ENCODE peak calls at places on chromosomes 6 and 20, in seven cellular contexts. One of them, this sample, is unnamed.

GRCh38 chr6:95133578-95133977 is 443.8 kb upstream of the MANEA start:
- DNase-seq in astrocyte of the cerebellum: no peak
- DNase-seq in SHP77: peak
- DNase-seq in NCI-H2081 treated with DMSO at 0.1 percent for 48 hours: peak
- DNase-seq in CD8-positive, alpha-beta T cell: no peak
- DNase-seq in bronchial epithelial cell: peak
- DNase-seq in thyroid gland: no peak
- DNase-seq in this sample: no peak

GRCh38 chr6:124765314-124765713 is 196.9 kb upstream of the RNF217 start:
- DNase-seq in SHP77: no peak
- DNase-seq in bronchial epithelial cell: no peak
- DNase-seq in astrocyte of the cerebellum: no peak
- DNase-seq in thyroid gland: no peak
- DNase-seq in CD8-positive, alpha-beta T cell: no peak
- DNase-seq in NCI-H2081 treated with DMSO at 0.1 percent for 48 hours: no peak
- DNase-seq in this sample: no peak

GRCh38 chr20:51711426-51711825 is 56.8 kb downstream of the ATP9A start:
- DNase-seq in thyroid gland: no peak
- DNase-seq in NCI-H2081 treated with DMSO at 0.1 percent for 48 hours: no peak
- DNase-seq in SHP77: no peak
- DNase-seq in bronchial epithelial cell: no peak
- DNase-seq in astrocyte of the cerebellum: no peak
- DNase-seq in CD8-positive, alpha-beta T cell: no peak
- DNase-seq in this sample: no peak

GRCh38 chr6:2518029-2518428 is 232.7 kb downstream of the MYLK4 start:
- DNase-seq in CD8-positive, alpha-beta T cell: no peak
- DNase-seq in astrocyte of the cerebellum: no peak
- DNase-seq in thyroid gland: no peak
- DNase-seq in SHP77: no peak
- DNase-seq in NCI-H2081 treated with DMSO at 0.1 percent for 48 hours: no peak
- DNase-seq in bronchial epithelial cell: no peak
- DNase-seq in this sample: no peak

GRCh38 chr20:38109657-38110524 is 55.2 kb downstream of the TGM2 start:
- DNase-seq in NCI-H2081 treated with DMSO at 0.1 percent for 48 hours: no peak
- DNase-seq in bronchial epithelial cell: peak
- DNase-seq in CD8-positive, alpha-beta T cell: no peak
- DNase-seq in astrocyte of the cerebellum: peak
- DNase-seq in thyroid gland: peak
- DNase-seq in SHP77: no peak
- DNase-seq in this sample: no peak

GRCh38 chr6:98847392-98847766 is 13.0 kb downstream of the POU3F2 start:
- DNase-seq in thyroid gland: no peak
- DNase-seq in bronchial epithelial cell: no peak
- DNase-seq in SHP77: no peak
- DNase-seq in astrocyte of the cerebellum: no peak
- DNase-seq in NCI-H2081 treated with DMSO at 0.1 percent for 48 hours: no peak
- DNase-seq in CD8-positive, alpha-beta T cell: no peak
- DNase-seq in this sample: no peak

GRCh38 chr6:75178757-75179156 is 27.1 kb downstream of the COL12A1 start:
- DNase-seq in NCI-H2081 treated with DMSO at 0.1 percent for 48 hours: no peak
- DNase-seq in CD8-positive, alpha-beta T cell: no peak
- DNase-seq in bronchial epithelial cell: peak
- DNase-seq in thyroid gland: no peak
- DNase-seq in SHP77: no peak
- DNase-seq in astrocyte of the cerebellum: no peak
- DNase-seq in this sample: no peak

GRCh38 chr6:43123691-43124314 is 47.3 kb upstream of the SRF start:
- DNase-seq in thyroid gland: no peak
- DNase-seq in CD8-positive, alpha-beta T cell: no peak
- DNase-seq in astrocyte of the cerebellum: no peak
- DNase-seq in SHP77: no peak
- DNase-seq in NCI-H2081 treated with DMSO at 0.1 percent for 48 hours: no peak
- DNase-seq in bronchial epithelial cell: no peak
- DNase-seq in this sample: no peak

GRCh38 chr6:41939091-41939847 is 2.3 kb downstream of the CCND3 start:
- DNase-seq in NCI-H2081 treated with DMSO at 0.1 percent for 48 hours: no peak
- DNase-seq in CD8-positive, alpha-beta T cell: no peak
- DNase-seq in SHP77: no peak
- DNase-seq in astrocyte of the cerebellum: no peak
- DNase-seq in thyroid gland: no peak
- DNase-seq in bronchial epithelial cell: no peak
- DNase-seq in this sample: no peak

GRCh38 chr6:113875470-113875869 is 18.3 kb downstream of the MARCKS start:
- DNase-seq in SHP77: no peak
- DNase-seq in NCI-H2081 treated with DMSO at 0.1 percent for 48 hours: no peak
- DNase-seq in thyroid gland: no peak
- DNase-seq in bronchial epithelial cell: no peak
- DNase-seq in CD8-positive, alpha-beta T cell: no peak
- DNase-seq in astrocyte of the cerebellum: no peak
- DNase-seq in this sample: no peak

GRCh38 chr6:69917834-69918233 is 51.5 kb downstream of the COL19A1 start:
- DNase-seq in thyroid gland: no peak
- DNase-seq in NCI-H2081 treated with DMSO at 0.1 percent for 48 hours: no peak
- DNase-seq in SHP77: no peak
- DNase-seq in bronchial epithelial cell: peak
- DNase-seq in CD8-positive, alpha-beta T cell: no peak
- DNase-seq in astrocyte of the cerebellum: no peak
- DNase-seq in this sample: no peak

This sample was measured in stimulated activated naive CD4-positive, alpha-beta T cell treated with Interleukin-2 at 50 U/mL for 16 hours.